ENCODE peak calls at places on chromosomes 12 and 14, in nine cellular contexts. J is left lobe of liver; D is CD4-positive, CD25-positive, alpha-beta regulatory T cell; Y is fibroblast of the aortic adventitia; X is HS-5; W is body of pancreas; Q is heart right ventricle; F is stimulated activated CD4-positive, alpha-beta T cell treated with anti-CD3 and anti-CD28 coated beads, Interleukin-4, amount 100 ng/mL, for 24 hours; U is esophagus muscularis mucosa. G is an unnamed sample.
A peak's percentile ranks its signal among the peaks of the same experiment; 100 is the strongest.

GRCh38 chr14:35480119-35480769 is 53.7 kb upstream of the INSM2 start:
- DNase-seq in J (no peak), D (no peak), Y (peak; percentile 1), X (peak; percentile 2), W (no peak), Q (no peak), F (no peak), U (no peak), G (no peak)

GRCh38 chr14:101357559-101358319 is 203.6 kb upstream of the DIO3 start:
- DNase-seq in J (no peak), D (no peak), Y (no peak), X (no peak), W (no peak), Q (no peak), F (no peak), U (peak; percentile 64), G (no peak)

GRCh38 chr12:81517296-81517695 is 241.9 kb downstream of the PPFIA2 start:
- DNase-seq in J (no peak), D (no peak), Y (no peak), X (no peak), W (no peak), Q (no peak), F (no peak), U (no peak), G (no peak)

GRCh38 chr14:67576216-67576615 is 23.9 kb downstream of the PIGH start:
- DNase-seq in J (no peak), D (no peak), Y (no peak), X (no peak), W (no peak), Q (no peak), F (no peak), U (no peak), G (no peak)

GRCh38 chr12:118981285-118982201 is at the start of gene SRRM4:
- DNase-seq in J (no peak), D (no peak), Y (no peak), X (no peak), W (no peak), Q (peak; percentile 15), F (no peak), U (no peak), G (peak; percentile 36)

GRCh38 chr14:72643317-72643801 is 250.5 kb downstream of the DPF3 start:
- DNase-seq in J (no peak), D (no peak), Y (peak; percentile 97), X (peak; percentile 93), W (no peak), Q (no peak), F (no peak), U (no peak), G (peak; percentile 22)

GRCh38 chr12:3103806-3104205 is 26.6 kb downstream of the TSPAN9 start:
- DNase-seq in J (no peak), D (no peak), Y (no peak), X (no peak), W (no peak), Q (no peak), F (no peak), U (no peak), G (no peak)

GRCh38 chr12:92210062-92210461 is 64.4 kb upstream of the BTG1 start:
- DNase-seq in J (no peak), D (peak; percentile 36), Y (no peak), X (no peak), W (no peak), Q (no peak), F (no peak), U (no peak), G (no peak)

GRCh38 chr14:21868442-21869046 is 194.9 kb upstream of the OR4E1 start:
- DNase-seq in J (no peak), D (peak; percentile 74), Y (peak; percentile 16), X (no peak), W (peak; percentile 39), Q (no peak), F (peak; percentile 84), U (no peak), G (peak; percentile 72)

GRCh38 chr12:27969901-27970390 is 2.6 kb downstream of the PTHLH start:
- DNase-seq in J (peak; percentile 48), D (peak; percentile 41), Y (peak; percentile 58), X (no peak), W (peak; percentile 73), Q (peak; percentile 38), F (peak; percentile 58), U (no peak), G (peak; percentile 67)

GRCh38 chr12:84079621-84080020 is 833.0 kb downstream of the SLC6A15 start:
- DNase-seq in J (no peak), D (no peak), Y (no peak), X (peak; percentile 36), W (no peak), Q (no peak), F (no peak), U (no peak), G (no peak)

GRCh38 chr12:77189463-77189862 is 124.1 kb upstream of the E2F7 start:
- DNase-seq in J (no peak), D (no peak), Y (peak; percentile 72), X (peak; percentile 78), W (no peak), Q (no peak), F (no peak), U (no peak), G (no peak)

GRCh38 chr12:94261119-94261518 is 112.7 kb downstream of the PLXNC1 start:
- DNase-seq in J (no peak), D (no peak), Y (no peak), X (no peak), W (no peak), Q (no peak), F (no peak), U (no peak), G (no peak)

GRCh38 chr12:49208661-49209060 is 19.8 kb upstream of the TUBA1A start:
- DNase-seq in J (peak; percentile 16), D (no peak), Y (no peak), X (no peak), W (no peak), Q (no peak), F (no peak), U (no peak), G (no peak)

GRCh38 chr12:69514111-69514510 is 43.9 kb downstream of the FRS2 start:
- DNase-seq in J (no peak), D (no peak), Y (no peak), X (no peak), W (no peak), Q (no peak), F (no peak), U (no peak), G (no peak)

GRCh38 chr12:104814944-104815343 is 143.1 kb downstream of the SLC41A2 start:
- DNase-seq in J (no peak), D (no peak), Y (no peak), X (no peak), W (no peak), Q (no peak), F (no peak), U (no peak), G (no peak)

GRCh38 chr14:23556700-23557440 is 799 bp downstream of the THTPA start:
- DNase-seq in J (no peak), D (no peak), Y (no peak), X (no peak), W (no peak), Q (no peak), F (no peak), U (no peak), G (no peak)

GRCh38 chr14:104972301-104973211 is 5.6 kb downstream of the AHNAK2 start:
- DNase-seq in J (no peak), D (no peak), Y (peak; percentile 85), X (no peak), W (peak; percentile 85), Q (peak; percentile 11), F (no peak), U (no peak), G (no peak)

GRCh38 chr12:41882144-41882805 is 262.4 kb downstream of the GXYLT1 start:
- DNase-seq in J (no peak), D (no peak), Y (no peak), X (no peak), W (no peak), Q (no peak), F (no peak), U (no peak), G (no peak)

GRCh38 chr14:20757963-20758362 is 10.2 kb upstream of the EDDM3B start:
- DNase-seq in J (no peak), D (no peak), Y (no peak), X (no peak), W (peak; percentile 43), Q (no peak), F (peak; percentile 27), U (no peak), G (peak; percentile 32)

GRCh38 chr14:41663478-41663845 is 56.8 kb downstream of the LRFN5 start:
- DNase-seq in J (no peak), D (no peak), Y (peak; percentile 49), X (peak; percentile 13), W (no peak), Q (no peak), F (no peak), U (no peak), G (no peak)

G was measured in testis.